ENCODE peak calls at places on chromosomes 4 and X, in four cellular contexts. H, L, S and P are unnamed samples.

GRCh38 chr4:116055857-116056827 is 942.7 kb upstream of the NDST4 start:
- DNase-seq in H (peak; percentile 7), L (no peak), S (peak; percentile 6), P (no peak)

GRCh38 chr4:114366368-114366767 is 232.2 kb upstream of the UGT8 start:
- DNase-seq in H (peak; percentile 17), L (no peak), S (no peak), P (no peak)

GRCh38 chrX:12770440-12770839 is 20.8 kb upstream of the PRPS2 start:
- DNase-seq in H (no peak), L (no peak), S (peak; percentile 14), P (no peak)

GRCh38 chr4:178953447-178954120 is 1511.3 kb upstream of the AGA start:
- DNase-seq in H (no peak), L (no peak), S (no peak), P (no peak)

GRCh38 chrX:10756365-10756915 is 136.1 kb upstream of the MID1 start:
- DNase-seq in H (peak; percentile 96), L (no peak), S (peak; percentile 82), P (peak; percentile 76)

GRCh38 chr4:104896623-104897296 is 249.9 kb upstream of the TET2 start:
- DNase-seq in H (peak; percentile 40), L (no peak), S (no peak), P (no peak)

GRCh38 chrX:149495573-149496071 is 9.5 kb downstream of the IDS start:
- DNase-seq in H (peak; percentile 88), L (no peak), S (peak; percentile 89), P (peak; percentile 28)

GRCh38 chrX:1274786-1275185 is 6.2 kb downstream of the CSF2RA start:
- DNase-seq in H (no peak), L (no peak), S (no peak), P (no peak)

GRCh38 chrX:11465648-11466411 is 172.6 kb downstream of the AMELX start:
- DNase-seq in H (peak; percentile 37), L (no peak), S (no peak), P (no peak)

GRCh38 chr4:94833394-94833793 is 75.6 kb downstream of the BMPR1B start:
- DNase-seq in H (peak; percentile 4), L (no peak), S (no peak), P (no peak)

GRCh38 chr4:45316257-45316656 is 589.9 kb upstream of the GNPDA2 start:
- DNase-seq in H (no peak), L (no peak), S (no peak), P (no peak)

GRCh38 chr4:165779950-165780670 is 92.9 kb upstream of the TLL1 start:
- DNase-seq in H (peak; percentile 48), L (no peak), S (peak; percentile 8), P (peak; percentile 47)

GRCh38 chr4:174009686-174010451 is 273.6 kb downstream of the FBXO8 start:
- DNase-seq in H (no peak), L (no peak), S (no peak), P (no peak)

GRCh38 chr4:11073621-11074051 is 355.1 kb downstream of the HS3ST1 start:
- DNase-seq in H (peak; percentile 97), L (no peak), S (no peak), P (peak; percentile 90)

GRCh38 chr4:152696764-152697250 is 17.0 kb upstream of the TMEM154 start:
- DNase-seq in H (peak; percentile 96), L (no peak), S (peak; percentile 43), P (no peak)

GRCh38 chrX:134256684-134257083 is 19.7 kb downstream of the CCDC160 start:
- DNase-seq in H (no peak), L (no peak), S (no peak), P (no peak)

GRCh38 chrX:138945219-138945618 is 233.7 kb upstream of the FGF13 start:
- DNase-seq in H (peak; percentile 76), L (no peak), S (no peak), P (no peak)

GRCh38 chrX:39854772-39855747 is 242.7 kb downstream of the BCOR start:
- DNase-seq in H (no peak), L (no peak), S (peak; percentile 25), P (no peak)

GRCh38 chr4:178037459-178038214 is 595.4 kb upstream of the AGA start:
- DNase-seq in H (no peak), L (no peak), S (no peak), P (no peak)

GRCh38 chrX:135505356-135505755 is 15.1 kb upstream of the INTS6L start:
- DNase-seq in H (no peak), L (no peak), S (no peak), P (no peak)

GRCh38 chr4:107058828-107059227 is 22.7 kb upstream of the DKK2 start:
- DNase-seq in H (peak; percentile 27), L (no peak), S (no peak), P (no peak)

GRCh38 chrX:10098235-10098819 is 58.4 kb upstream of the CLCN4 start:
- DNase-seq in H (no peak), L (no peak), S (no peak), P (no peak)

GRCh38 chr4:109436504-109436903 is 2.9 kb downstream of the SEC24B start:
- DNase-seq in H (no peak), L (no peak), S (no peak), P (no peak)

GRCh38 chrX:139287155-139287924 is 243.2 kb upstream of the F9 start:
- DNase-seq in H (no peak), L (no peak), S (no peak), P (no peak)

GRCh38 chrX:23312136-23312535 is 22.5 kb upstream of the PTCHD1 start:
- DNase-seq in H (no peak), L (no peak), S (no peak), P (no peak)

GRCh38 chrX:23311731-23312130 is 22.9 kb upstream of the PTCHD1 start:
- DNase-seq in H (no peak), L (no peak), S (no peak), P (no peak)
- H3K4me3 ChIP-seq in H (no peak overlapping the region), L (no peak overlapping the region), S (no peak overlapping the region), P (no peak overlapping the region)

GRCh38 chr4:80197132-80197573 is at the start of gene PRDM8:
- DNase-seq in H (peak; percentile 60), L (no peak), S (peak; percentile 39), P (peak; percentile 54)
- H3K4me3 ChIP-seq in H (peak within 1 kb of the TSS; percentile 46), L (no peak within 1 kb of the TSS), S (peak within 1 kb of the TSS; percentile 56), P (peak within 1 kb of the TSS; percentile 52)

GRCh38 chr4:185535818-185536729 is 767 bp upstream of the PDLIM3 start:
- DNase-seq in H (peak; percentile 26), L (no peak), S (peak; percentile 74), P (no peak)
- H3K4me3 ChIP-seq in H (peak overlapping the region; percentile 57), L (peak overlapping the region; percentile 40), S (peak overlapping the region; percentile 55), P (peak overlapping the region; percentile 48)

GRCh38 chrX:21168401-21169160 is 205.6 kb upstream of the CNKSR2 start:
- DNase-seq in H (no peak), L (no peak), S (no peak), P (no peak)

GRCh38 chrX:21176927-21177571 is 197.2 kb upstream of the CNKSR2 start:
- DNase-seq in H (no peak), L (no peak), S (no peak), P (no peak)

GRCh38 chrX:21174439-21174838 is 199.8 kb upstream of the CNKSR2 start:
- DNase-seq in H (no peak), L (no peak), S (no peak), P (no peak)
- H3K4me3 ChIP-seq in H (no peak overlapping the region), L (no peak overlapping the region), S (no peak overlapping the region), P (no peak overlapping the region)

GRCh38 chrX:147911192-147912022 is at the start of gene FMR1:
- DNase-seq in H (peak; percentile 82), L (peak; percentile 92), S (peak; percentile 91), P (peak; percentile 86)

GRCh38 chrX:147916375-147916968 is 4.8 kb downstream of the FMR1 start:
- DNase-seq in H (no peak), L (no peak), S (no peak), P (no peak)

GRCh38 chrX:147912093-147912801 is 528 bp downstream of the FMR1 start:
- DNase-seq in H (peak; percentile 46), L (peak; percentile 35), S (peak; percentile 60), P (peak; percentile 18)

GRCh38 chrX:147914609-147915008 is 2.9 kb downstream of the FMR1 start:
- DNase-seq in H (no peak), L (no peak), S (no peak), P (no peak)

GRCh38 chrX:147913570-147913969 is 1.9 kb downstream of the FMR1 start:
- DNase-seq in H (no peak), L (no peak), S (no peak), P (no peak)
- H3K4me3 ChIP-seq in H (no peak overlapping the region), L (no peak overlapping the region), S (no peak overlapping the region), P (peak overlapping the region; percentile 70)

GRCh38 chrX:129653181-129653984 is 1.4 kb downstream of the APLN start:
- DNase-seq in H (no peak), L (no peak), S (no peak), P (no peak)

GRCh38 chrX:129653985-129654651 is 638 bp downstream of the APLN start:
- DNase-seq in H (peak; percentile 29), L (no peak), S (peak; percentile 28), P (peak; percentile 55)

GRCh38 chrX:129652565-129653169 is 2.1 kb downstream of the APLN start:
- DNase-seq in H (no peak), L (no peak), S (no peak), P (no peak)

GRCh38 chrX:129655547-129656248 is 942 bp upstream of the APLN start:
- DNase-seq in H (no peak), L (no peak), S (peak; percentile 32), P (no peak)

DNA sequence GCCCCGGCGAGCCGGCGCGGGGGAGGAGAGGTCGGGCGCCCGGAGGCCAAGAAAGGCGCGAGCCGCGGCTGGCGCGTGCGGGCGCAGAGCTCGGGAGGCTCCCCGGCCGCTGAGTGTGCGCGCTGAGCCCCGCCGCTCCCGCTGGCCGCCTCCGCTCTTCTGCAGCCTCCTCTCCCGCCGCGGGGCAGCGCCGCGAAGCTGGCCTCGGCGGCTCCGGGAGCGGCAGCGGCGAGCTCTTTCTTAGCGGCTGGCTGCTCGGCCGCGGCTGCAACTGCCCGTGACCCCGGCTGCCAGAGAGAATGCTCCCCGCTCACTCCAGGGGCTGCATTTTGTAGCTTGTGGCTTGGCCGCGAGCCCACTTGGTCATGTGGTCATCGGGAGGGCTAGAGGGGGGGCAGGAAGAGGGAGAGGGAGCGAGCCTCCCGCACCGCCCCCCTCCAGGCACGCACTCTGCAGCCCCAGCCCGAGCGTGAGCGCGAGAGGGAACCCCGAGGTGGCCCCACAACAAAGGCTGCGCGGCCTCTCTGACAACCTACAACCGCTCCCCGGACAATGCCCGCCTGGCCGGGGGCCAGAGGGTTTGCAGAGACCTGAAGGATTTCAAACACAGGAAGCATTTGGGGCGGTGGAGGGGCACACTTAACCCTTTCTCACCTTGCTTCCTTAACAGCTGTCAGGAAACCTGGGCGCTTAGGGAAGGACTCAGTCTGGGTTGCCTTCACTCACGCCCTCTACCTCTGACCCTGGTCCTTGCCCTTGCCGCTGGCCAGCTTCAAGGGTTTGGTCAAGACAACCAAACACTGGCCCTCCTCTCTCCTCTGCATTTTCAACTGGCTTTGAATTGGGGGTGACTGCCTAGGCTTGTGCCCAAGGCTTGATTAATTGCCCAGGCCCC is at the start of gene APLN:
- DNase-seq in H (peak; percentile 46), L (no peak), S (peak; percentile 38), P (peak; percentile 65)
- H3K4me3 ChIP-seq in H (peak within 1 kb of the TSS; percentile 49), L (no peak within 1 kb of the TSS), S (peak within 1 kb of the TSS; percentile 55), P (peak within 1 kb of the TSS; percentile 50)